ENCODE peak calls at places on chromosomes 13 and 19, in six cellular contexts. C, D, A, Q, Y and N are unnamed samples.
A peak's percentile ranks its signal among the peaks of the same experiment; 100 is the strongest.

GRCh38 chr13:21637296-21637695 is 33.3 kb upstream of the MICU2 start:
- DNase-seq in C (no peak), D (no peak), A (no peak), Q (no peak), Y (no peak), N (no peak)

GRCh38 chr19:29663861-29664752 is 1.2 kb upstream of the PLEKHF1 start:
- DNase-seq in C (no peak), D (no peak), A (no peak), Q (no peak), Y (no peak), N (no peak)

GRCh38 chr19:43638991-43639494 is 607 bp downstream of the CADM4 start:
- DNase-seq in C (no peak), D (no peak), A (no peak), Q (no peak), Y (no peak), N (no peak)

GRCh38 chr13:42486711-42487198 is 87.2 kb upstream of the TNFSF11 start:
- DNase-seq in C (no peak), D (no peak), A (no peak), Q (no peak), Y (no peak), N (no peak)

GRCh38 chr13:42485272-42485671 is 88.7 kb upstream of the TNFSF11 start:
- DNase-seq in C (no peak), D (no peak), A (no peak), Q (no peak), Y (no peak), N (no peak)

GRCh38 chr13:29594310-29594709 is 1.2 kb downstream of the SLC7A1 start:
- DNase-seq in C (peak; percentile 40), D (peak; percentile 49), A (no peak), Q (peak; percentile 51), Y (no peak), N (peak; percentile 75)

GRCh38 chr13:93037780-93038179 is 188.8 kb upstream of the GPC6 start:
- DNase-seq in C (no peak), D (no peak), A (no peak), Q (no peak), Y (no peak), N (no peak)

GRCh38 chr13:30906411-30906990 is 430 bp downstream of the MEDAG start:
- DNase-seq in C (peak; percentile 31), D (peak; percentile 28), A (no peak), Q (no peak), Y (no peak), N (peak; percentile 81)

GRCh38 chr13:60583911-60584753 is 187.1 kb downstream of the TDRD3 start:
- DNase-seq in C (no peak), D (peak; percentile 19), A (no peak), Q (no peak), Y (peak; percentile 5), N (no peak)

GRCh38 chr13:52995946-52996345 is 32.7 kb upstream of the OLFM4 start:
- DNase-seq in C (no peak), D (no peak), A (no peak), Q (no peak), Y (no peak), N (no peak)

GRCh38 chr19:4534836-4535658 is at the start of gene PLIN5:
- DNase-seq in C (peak; percentile 87), D (peak; percentile 89), A (peak; percentile 79), Q (peak; percentile 97), Y (no peak), N (no peak)

GRCh38 chr19:10333758-10334339 is 520 bp upstream of the RAVER1 start:
- DNase-seq in C (peak; percentile 21), D (peak; percentile 20), A (no peak), Q (no peak), Y (no peak), N (no peak)

GRCh38 chr19:37692956-37693660 is 26.5 kb downstream of the ZNF607 start:
- DNase-seq in C (no peak), D (no peak), A (no peak), Q (no peak), Y (no peak), N (no peak)

GRCh38 chr19:3163943-3164342 is 14.6 kb upstream of the S1PR4 start:
- DNase-seq in C (no peak), D (no peak), A (no peak), Q (no peak), Y (no peak), N (no peak)

GRCh38 chr13:26497991-26498423 is 59.5 kb upstream of the WASF3 start:
- DNase-seq in C (no peak), D (no peak), A (no peak), Q (no peak), Y (no peak), N (no peak)

GRCh38 chr19:17205237-17206140 is 9.7 kb upstream of the USE1 start:
- DNase-seq in C (peak; percentile 72), D (peak; percentile 67), A (peak; percentile 56), Q (peak; percentile 64), Y (no peak), N (no peak)

GRCh38 chr13:110680852-110681251 is 25.1 kb downstream of the CARS2 start:
- DNase-seq in C (peak; percentile 16), D (no peak), A (no peak), Q (no peak), Y (no peak), N (no peak)

GRCh38 chr19:16741084-16741483 is 21.4 kb downstream of the NWD1 start:
- DNase-seq in C (no peak), D (no peak), A (no peak), Q (no peak), Y (no peak), N (no peak)

GRCh38 chr19:41746593-41747227 is 8.6 kb upstream of the CEACAM6 start:
- DNase-seq in C (no peak), D (peak; percentile 42), A (peak; percentile 20), Q (no peak), Y (no peak), N (no peak)

GRCh38 chr19:48991823-48992570 is 1.1 kb downstream of the GYS1 start:
- DNase-seq in C (peak; percentile 69), D (peak; percentile 87), A (peak; percentile 74), Q (peak; percentile 71), Y (peak; percentile 68), N (peak; percentile 86)

GRCh38 chr19:48480151-48480475 is 10.9 kb downstream of the CYTH2 start:
- DNase-seq in C (no peak), D (peak; percentile 73), A (peak; percentile 77), Q (peak; percentile 76), Y (no peak), N (no peak)

GRCh38 chr13:23899555-23899954 is 2.3 kb upstream of the C1QTNF9B start:
- DNase-seq in C (peak; percentile 40), D (peak; percentile 63), A (no peak), Q (peak; percentile 47), Y (no peak), N (no peak)

GRCh38 chr13:101552797-101553196 is 100.3 kb downstream of the ITGBL1 start:
- DNase-seq in C (no peak), D (no peak), A (no peak), Q (no peak), Y (no peak), N (no peak)

GRCh38 chr13:52156724-52157251 is 2.6 kb downstream of the NEK3 start:
- DNase-seq in C (no peak), D (no peak), A (no peak), Q (no peak), Y (no peak), N (no peak)

GRCh38 chr19:57803594-57804325 is 11.0 kb downstream of the ZNF552 start:
- DNase-seq in C (peak; percentile 36), D (no peak), A (no peak), Q (no peak), Y (no peak), N (no peak)

GRCh38 chr13:110152351-110152750 is 154.6 kb downstream of the COL4A1 start:
- DNase-seq in C (no peak), D (no peak), A (no peak), Q (no peak), Y (no peak), N (no peak)

GRCh38 chr19:18340237-18340989 is at the start of gene PGPEP1:
- DNase-seq in C (peak; percentile 77), D (peak; percentile 76), A (peak; percentile 80), Q (peak; percentile 63), Y (no peak), N (no peak)

GRCh38 chr13:23510979-23511735 is 59.1 kb upstream of the TNFRSF19 start:
- DNase-seq in C (peak; percentile 69), D (peak; percentile 39), A (no peak), Q (no peak), Y (no peak), N (no peak)

GRCh38 chr13:81596224-81596753 is 1255.4 kb upstream of the SPRY2 start:
- DNase-seq in C (no peak), D (no peak), A (no peak), Q (no peak), Y (no peak), N (no peak)

GRCh38 chr19:45128109-45128508 is 32.7 kb downstream of the NKPD1 start:
- DNase-seq in C (no peak), D (no peak), A (no peak), Q (no peak), Y (no peak), N (no peak)
- H3K27ac ChIP-seq in C (no peak overlapping the region), D (no peak overlapping the region), A (no peak overlapping the region), Q (no peak overlapping the region), Y (no peak overlapping the region), N (no peak overlapping the region)

DNA sequence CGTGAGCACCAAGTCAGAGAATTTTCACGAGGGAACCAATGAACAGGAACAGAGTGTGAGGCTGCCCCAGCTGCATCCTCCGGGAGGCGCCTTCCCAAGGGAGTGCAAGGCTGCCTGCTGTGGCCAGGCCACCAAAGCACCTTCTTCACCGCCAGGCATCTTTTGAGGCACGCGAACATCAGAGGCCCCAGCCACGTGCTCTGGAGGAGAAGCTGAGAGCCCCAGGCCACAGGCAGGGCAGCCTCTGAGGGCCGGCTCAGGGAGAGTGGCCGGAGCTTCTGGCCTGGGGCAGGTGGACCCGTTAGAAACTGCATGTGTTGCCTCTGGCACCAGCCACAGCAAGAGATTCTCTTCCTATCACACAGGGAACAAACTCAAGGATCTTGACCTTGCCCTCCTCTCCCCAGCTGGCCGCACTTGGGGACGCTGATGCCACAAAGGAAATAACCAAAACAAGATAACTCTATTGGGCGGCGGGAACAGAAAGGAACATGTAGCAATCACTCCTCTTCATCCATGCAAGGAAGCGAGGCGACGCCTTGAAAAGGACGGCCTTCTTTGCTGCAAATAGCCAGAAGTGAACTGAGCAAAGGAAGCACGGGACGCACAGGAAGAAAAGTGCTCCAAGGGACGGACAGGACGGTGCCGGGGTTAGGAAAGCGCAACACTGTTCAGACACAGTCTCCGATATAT is 19.9 kb downstream of the GAS6 start:
- DNase-seq in C (no peak), D (peak; percentile 83), A (peak; percentile 45), Q (no peak), Y (no peak), N (no peak)
- TF ChIP-seq CTCF in C (no peak), D (no peak), A (no peak), Q (no peak), Y (no peak), N (no peak)

GRCh38 chr19:8239528-8240273 is 30.5 kb downstream of the CERS4 start:
- DNase-seq in C (no peak), D (no peak), A (no peak), Q (no peak), Y (no peak), N (no peak)
- H3K4me3 ChIP-seq in C (no peak overlapping the region), D (no peak overlapping the region), A (peak overlapping the region; percentile 24), Q (no peak overlapping the region), Y (peak overlapping the region; percentile 50), N (no peak overlapping the region)

GRCh38 chr19:13024126-13024957 is 29.1 kb downstream of the NFIX start:
- DNase-seq in C (no peak), D (no peak), A (no peak), Q (no peak), Y (no peak), N (no peak)
- H3K27ac ChIP-seq in C (no peak overlapping the region), D (peak overlapping the region; percentile 88), A (no peak overlapping the region), Q (peak overlapping the region; percentile 89), Y (peak overlapping the region; percentile 99), N (peak overlapping the region; percentile 95)